ENCODE peak calls at places on chromosomes 5 and 9, in six cellular contexts. B is HepG2, G is GM12891, R is H1, X is GM12878, H is K562. M is an unnamed sample.

GRCh38 chr5:81519217-81519905 is 125.4 kb upstream of the ACOT12 start:
- DNase-seq in B (no peak), G (no peak), X (no peak), R (no peak), H (no peak), M (no peak)

GRCh38 chr5:139647406-139648204 is 544 bp upstream of the CXXC5 start:
- DNase-seq in X (no peak), R (no peak), H (no peak), B (no peak), G (no peak), M (no peak)

GRCh38 chr9:91843623-91844111 is 106.4 kb downstream of the ROR2 start:
- DNase-seq in B (no peak), X (no peak), H (no peak), G (no peak), R (no peak), M (no peak)

GRCh38 chr9:21172156-21172555 is 5.7 kb upstream of the IFNA21 start:
- DNase-seq in H (no peak), R (no peak), X (no peak), B (no peak), G (no peak), M (no peak)

GRCh38 chr5:478355-478981 is 35.5 kb downstream of the EXOC3 start:
- DNase-seq in X (no peak), H (no peak), R (no peak), G (no peak), B (no peak), M (no peak)

GRCh38 chr9:91056917-91057316 is 255.3 kb downstream of the SYK start:
- DNase-seq in B (no peak), X (no peak), H (no peak), G (no peak), R (no peak), M (no peak)

GRCh38 chr9:75451045-75451444 is 362.7 kb downstream of the OSTF1 start:
- DNase-seq in G (no peak), R (no peak), H (no peak), X (no peak), B (no peak), M (no peak)

GRCh38 chr9:131889437-131890244 is 149.8 kb upstream of the RAPGEF1 start:
- DNase-seq in H (no peak), R (no peak), X (no peak), B (no peak), G (no peak), M (no peak)

GRCh38 chr5:36656556-36656955 is 50.1 kb downstream of the SLC1A3 start:
- DNase-seq in G (no peak), X (no peak), H (no peak), R (no peak), B (no peak), M (no peak)

GRCh38 chr5:170572453-170572852 is 68.6 kb downstream of the KCNIP1 start:
- DNase-seq in X (peak), R (no peak), G (peak), B (no peak), H (no peak), M (no peak)

GRCh38 chr5:56522972-56523371 is 289.8 kb upstream of the ANKRD55 start:
- DNase-seq in G (no peak), R (no peak), B (no peak), X (no peak), H (no peak), M (no peak)

GRCh38 chr5:165594693-165595092 is 2089.3 kb downstream of the MAT2B start:
- DNase-seq in X (no peak), H (no peak), B (no peak), G (no peak), R (no peak), M (no peak)

GRCh38 chr9:137439158-137439714 is 1.9 kb downstream of the ENTPD8 start:
- DNase-seq in R (no peak), G (no peak), H (no peak), X (no peak), B (no peak), M (no peak)

GRCh38 chr9:2725126-2725525 is 7.8 kb downstream of the KCNV2 start:
- DNase-seq in B (no peak), R (no peak), X (no peak), G (no peak), H (no peak), M (no peak)

GRCh38 chr9:11319477-11320060 is 706.8 kb upstream of the PTPRD start:
- DNase-seq in H (no peak), R (no peak), G (no peak), X (no peak), B (no peak), M (no peak)

GRCh38 chr5:56012281-56012963 is 17.7 kb upstream of the IL6ST start:
- DNase-seq in G (no peak), B (peak), R (no peak), X (no peak), H (no peak), M (no peak)

GRCh38 chr9:82553654-82554366 is 509.1 kb downstream of the RASEF start:
- DNase-seq in B (no peak), H (no peak), R (no peak), X (no peak), G (no peak), M (no peak)

GRCh38 chr9:16866542-16866941 is 3.9 kb downstream of the BNC2 start:
- DNase-seq in X (no peak), H (no peak), R (no peak), B (no peak), G (no peak), M (no peak)

GRCh38 chr5:25649628-25650265 is 1005.0 kb upstream of the CDH10 start:
- DNase-seq in X (no peak), B (no peak), H (no peak), R (no peak), G (no peak), M (no peak)

GRCh38 chr5:68381060-68381459 is 165.5 kb downstream of the PIK3R1 start:
- DNase-seq in H (no peak), R (no peak), B (no peak), G (no peak), X (no peak), M (no peak)

GRCh38 chr9:90642570-90643539 is at the start of gene DIRAS2:
- DNase-seq in G (no peak), X (no peak), H (no peak), B (no peak), R (peak), M (no peak)

GRCh38 chr5:54518146-54519082 is 855 bp downstream of the SNX18 start:
- DNase-seq in B (no peak), R (peak), X (no peak), H (peak), G (peak), M (peak)

GRCh38 chr5:137146402-137146889 is 352.7 kb downstream of the SPOCK1 start:
- DNase-seq in H (no peak), G (no peak), X (no peak), B (no peak), R (no peak), M (no peak)

GRCh38 chr5:172603425-172603824 is 37.6 kb upstream of the NEURL1B start:
- DNase-seq in H (no peak), B (no peak), X (no peak), R (no peak), G (no peak), M (no peak)

GRCh38 chr5:35859101-35859661 is 2.5 kb downstream of the IL7R start:
- DNase-seq in X (no peak), B (no peak), H (no peak), R (no peak), G (no peak), M (no peak)

GRCh38 chr5:132771559-132771998 is 5.5 kb downstream of the SEPTIN8 start:
- DNase-seq in H (no peak), B (peak), X (no peak), R (no peak), G (no peak), M (no peak)

GRCh38 chr9:89739531-89740315 is 134.9 kb downstream of the GADD45G start:
- DNase-seq in G (no peak), X (no peak), R (no peak), H (no peak), B (no peak), M (no peak)

GRCh38 chr9:93268551-93269314 is 84.8 kb downstream of the WNK2 start:
- DNase-seq in R (no peak), G (peak), B (no peak), H (no peak), X (no peak), M (peak)

GRCh38 chr5:16880547-16880946 is 55.5 kb downstream of the MYO10 start:
- DNase-seq in H (no peak), R (no peak), B (no peak), X (no peak), G (no peak), M (no peak)

GRCh38 chr9:133063500-133064231 is 1.9 kb downstream of the CEL start:
- DNase-seq in H (no peak), X (no peak), G (no peak), R (no peak), B (no peak), M (no peak)

GRCh38 chr9:82894961-82895902 is 167.7 kb downstream of the RASEF start:
- DNase-seq in X (no peak), R (no peak), H (no peak), G (no peak), B (no peak), M (no peak)

GRCh38 chr9:134025606-134026541 is 593 bp downstream of the BRD3OS start:
- DNase-seq in B (peak), R (peak), X (no peak), H (peak), G (peak), M (peak)

GRCh38 chr5:39755986-39756385 is 331.2 kb upstream of the DAB2 start:
- DNase-seq in X (no peak), R (no peak), H (peak), B (no peak), G (no peak), M (no peak)

GRCh38 chr5:146722361-146722779 is 156.2 kb downstream of the PPP2R2B start:
- DNase-seq in B (no peak), X (no peak), H (no peak), R (no peak), G (no peak), M (no peak)

GRCh38 chr5:148595697-148596096 is 58.6 kb downstream of the HTR4 start:
- DNase-seq in G (no peak), B (no peak), X (no peak), H (no peak), R (no peak), M (no peak)

GRCh38 chr9:87696641-87697040 is 29.3 kb upstream of the CTSL start:
- DNase-seq in B (no peak), G (no peak), H (no peak), X (no peak), R (no peak), M (no peak)

GRCh38 chr9:24051587-24051986 is 225.5 kb upstream of the ELAVL2 start:
- DNase-seq in G (no peak), H (no peak), B (no peak), R (no peak), X (no peak), M (no peak)

DNA sequence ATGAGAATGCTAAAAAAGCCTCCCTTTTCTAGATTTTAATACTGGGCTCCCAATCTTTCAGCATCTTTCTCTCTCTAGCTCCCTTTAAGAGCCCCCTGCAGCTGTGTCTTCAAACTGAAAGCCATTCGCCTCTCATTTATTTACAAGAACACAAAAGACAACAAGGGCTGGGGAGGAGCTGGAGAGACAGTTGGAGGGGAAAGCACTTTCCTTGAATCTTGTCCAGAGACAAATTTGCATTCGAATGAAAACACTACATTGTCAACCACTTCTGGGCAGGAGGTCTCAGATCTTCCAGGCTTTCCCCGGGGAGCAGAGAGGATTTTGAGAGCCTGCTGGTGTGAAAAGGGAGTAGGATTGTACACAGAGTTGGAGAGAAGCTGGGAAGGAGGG is 518.3 kb downstream of the CTNND2 start:
- DNase-seq in B (no peak), G (no peak), R (peak), X (no peak), H (no peak), M (no peak)
- TF ChIP-seq TAF1 in B (no peak), G (no peak), R (no peak), X (no peak), H (no peak), M (no peak)

GRCh38 chr9:100426532-100427365 is at the start of gene MSANTD3:
- DNase-seq in B (peak), R (peak), H (peak), X (no peak), G (peak), M (peak)
- TF ChIP-seq POLR2A in B (peak), R (no peak), H (peak), X (no peak), G (no peak), M (no peak)

GRCh38 chr5:114361724-114362196 is at the start of gene KCNN2:
- DNase-seq in H (no peak), G (peak), X (peak), B (peak), R (no peak), M (peak)

GRCh38 chr5:114360816-114361723 is 800 bp upstream of the KCNN2 start:
- DNase-seq in X (no peak), R (peak), H (no peak), G (peak), B (no peak), M (peak)

GRCh38 chr5:114363837-114364236 is 2.0 kb downstream of the KCNN2 start:
- DNase-seq in G (no peak), X (no peak), H (no peak), R (no peak), B (no peak), M (no peak)

GRCh38 chr5:114362197-114362976 is 517 bp downstream of the KCNN2 start:
- DNase-seq in G (peak), R (peak), H (no peak), B (no peak), X (no peak), M (peak)

GRCh38 chr5:114362977-114363721 is 1.3 kb downstream of the KCNN2 start:
- DNase-seq in X (no peak), B (no peak), G (no peak), H (no peak), R (peak), M (no peak)
- TF ChIP-seq TAF1 in X (no peak), B (no peak), G (no peak), H (no peak), R (no peak), M (no peak)

GRCh38 chr9:81456431-81456970 is 232.8 kb downstream of the TLE1 start:
- DNase-seq in X (no peak), H (no peak), R (no peak), B (no peak), G (no peak), M (no peak)
- TF ChIP-seq POLR2A in X (no peak), H (no peak), R (no peak), B (no peak), G (no peak), M (no peak)

GRCh38 chr5:175035882-175036533 is 311.6 kb downstream of the MSX2 start:
- DNase-seq in R (no peak), B (no peak), G (no peak), H (no peak), X (no peak), M (no peak)

GRCh38 chr5:175032013-175032412 is 307.6 kb downstream of the MSX2 start:
- DNase-seq in R (no peak), G (no peak), X (no peak), B (no peak), H (no peak), M (no peak)

GRCh38 chr5:175037820-175038219 is 313.4 kb downstream of the MSX2 start:
- DNase-seq in G (no peak), R (no peak), H (no peak), X (no peak), B (no peak), M (no peak)

GRCh38 chr5:175034924-175035323 is 310.5 kb downstream of the MSX2 start:
- DNase-seq in G (no peak), R (no peak), H (no peak), B (no peak), X (no peak), M (no peak)

DNA sequence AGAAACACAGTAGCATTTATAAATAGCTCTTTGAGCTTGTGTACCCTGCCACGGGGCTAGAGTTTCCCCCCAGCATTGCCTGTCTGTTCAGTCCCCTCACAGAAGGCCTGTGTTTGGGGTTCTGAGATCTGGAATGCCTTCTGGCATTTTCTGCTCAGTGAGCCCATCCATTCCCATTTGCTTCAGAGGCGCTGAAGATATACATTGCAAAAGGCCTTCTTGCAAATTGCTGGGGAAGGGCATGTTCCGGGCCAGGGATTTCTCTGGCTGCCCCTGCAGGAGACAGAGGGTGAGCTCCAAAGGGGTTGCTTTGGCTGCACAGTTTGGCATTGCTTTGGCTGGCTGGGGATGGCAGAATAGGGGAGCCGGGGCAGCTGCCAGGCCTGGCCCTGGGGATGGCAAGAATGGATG is 308.4 kb downstream of the MSX2 start:
- DNase-seq in G (no peak), B (no peak), X (no peak), R (no peak), H (no peak), M (no peak)
- TF ChIP-seq TAF1 in G (no peak), B (no peak), X (no peak), R (no peak), H (no peak), M (no peak)

DNA sequence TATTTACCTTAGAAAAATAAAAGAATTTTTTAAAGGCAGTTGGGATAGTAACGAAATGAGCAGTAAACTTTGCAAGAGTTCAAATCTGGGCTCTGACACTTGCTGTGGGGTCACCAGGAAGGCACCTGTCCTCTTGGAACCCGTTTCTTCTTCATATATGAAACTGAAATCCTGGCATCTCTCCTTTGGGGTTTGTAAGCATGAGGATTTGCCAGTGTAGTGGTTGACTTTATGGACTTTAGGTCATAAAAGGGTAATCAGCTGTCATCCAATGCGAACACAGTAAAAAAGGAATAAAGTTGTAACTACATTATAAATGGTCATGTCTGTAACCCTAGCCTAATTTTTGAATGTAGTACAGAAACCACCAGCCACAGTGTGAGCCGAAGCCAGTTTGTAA is 1.3 kb downstream of the RAB14 start:
- DNase-seq in B (no peak), G (no peak), X (no peak), H (no peak), R (no peak), M (no peak)
- TF ChIP-seq POLR2A in B (no peak), G (no peak), X (no peak), H (no peak), R (no peak), M (no peak)

GRCh38 chr5:14267166-14267838 is 124.2 kb downstream of the TRIO start:
- DNase-seq in H (peak), B (peak), X (no peak), R (no peak), G (no peak), M (no peak)
- TF ChIP-seq TAF1 in H (no peak), B (no peak), X (no peak), R (no peak), G (no peak), M (no peak)

GRCh38 chr9:33448159-33448511 is 742 bp upstream of the AQP3 start:
- DNase-seq in H (no peak), X (no peak), R (no peak), G (no peak), B (no peak), M (no peak)

GRCh38 chr9:33445941-33446506 is 1.4 kb downstream of the AQP3 start:
- DNase-seq in R (no peak), G (no peak), H (peak), B (no peak), X (no peak), M (no peak)

GRCh38 chr9:33447404-33448158 is at the start of gene AQP3:
- DNase-seq in G (peak), R (peak), B (peak), H (peak), X (no peak), M (peak)

GRCh38 chr9:33445389-33445881 is 2.0 kb downstream of the AQP3 start:
- DNase-seq in G (no peak), X (no peak), R (no peak), H (no peak), B (no peak), M (no peak)

GRCh38 chr9:33446507-33447403 is 638 bp downstream of the AQP3 start:
- DNase-seq in G (peak), X (peak), R (no peak), B (peak), H (peak), M (peak)
- TF ChIP-seq POLR2A in G (no peak), X (no peak), R (no peak), B (no peak), H (no peak), M (no peak)

GRCh38 chr5:11857391-11857790 is 46.9 kb downstream of the CTNND2 start:
- DNase-seq in G (no peak), B (no peak), H (no peak), X (no peak), R (no peak), M (no peak)

GRCh38 chr5:11853140-11853539 is 51.1 kb downstream of the CTNND2 start:
- DNase-seq in H (no peak), B (no peak), R (no peak), X (no peak), G (no peak), M (no peak)

GRCh38 chr5:11853796-11854195 is 50.5 kb downstream of the CTNND2 start:
- DNase-seq in G (no peak), B (no peak), H (no peak), X (no peak), R (no peak), M (no peak)

GRCh38 chr5:11851965-11852745 is 52.1 kb downstream of the CTNND2 start:
- DNase-seq in G (no peak), H (no peak), X (no peak), B (no peak), R (no peak), M (no peak)

DNA sequence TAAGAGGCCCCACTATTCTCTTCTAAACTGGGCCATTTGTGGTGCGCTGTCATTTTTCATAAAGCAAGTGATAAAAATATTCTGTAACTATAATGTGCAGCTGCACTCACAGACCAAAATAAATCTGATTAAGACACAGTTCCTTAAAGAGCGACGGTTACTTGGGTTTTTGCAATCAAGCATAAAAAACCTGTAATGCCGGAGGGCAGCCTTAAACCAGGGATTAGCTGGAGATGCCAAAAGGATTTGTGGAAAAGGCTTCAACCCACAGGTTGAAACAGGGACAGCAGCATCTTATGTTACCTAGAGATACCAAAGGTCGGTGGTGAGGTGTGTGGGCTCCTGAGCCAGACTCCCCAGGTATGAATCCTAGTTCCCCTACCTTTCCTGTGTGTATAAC is 49.3 kb downstream of the CTNND2 start:
- DNase-seq in X (no peak), B (no peak), H (no peak), R (no peak), G (no peak), M (no peak)
- TF ChIP-seq TAF1 in X (no peak), B (no peak), H (no peak), R (no peak), G (no peak), M (no peak)